ENCODE peak calls at places on chromosomes 12 and 14, in four cellular contexts. Z is activated CD4-positive, alpha-beta memory T cell treated with anti-CD3 and anti-CD28 coated beads for 36 hours; R is NCI-H2081; N is cardiac fibroblast. W is an unnamed sample.

GRCh38 chr12:66020481-66020880 is 110.1 kb downstream of the LLPH start:
- DNase-seq in Z (no peak), R (no peak), N (no peak), W (no peak)

GRCh38 chr12:132488127-132489077 is 1.5 kb upstream of the FBRSL1 start:
- DNase-seq in Z (peak; percentile 55), R (no peak), N (no peak), W (peak; percentile 44)

GRCh38 chr14:51873221-51873893 is 12.9 kb downstream of the GNG2 start:
- DNase-seq in Z (peak; percentile 68), R (peak; percentile 89), N (peak; percentile 98), W (no peak)

GRCh38 chr14:101623685-101624444 is 62.6 kb downstream of the DIO3 start:
- DNase-seq in Z (no peak), R (no peak), N (no peak), W (no peak)

GRCh38 chr12:88775742-88776151 is 195.5 kb upstream of the KITLG start:
- DNase-seq in Z (no peak), R (no peak), N (no peak), W (no peak)

GRCh38 chr12:125092872-125093680 is 27.8 kb downstream of the AACS start:
- DNase-seq in Z (no peak), R (no peak), N (peak; percentile 64), W (no peak)

GRCh38 chr14:99722741-99723140 is 38.6 kb downstream of the CYP46A1 start:
- DNase-seq in Z (no peak), R (no peak), N (no peak), W (no peak)

GRCh38 chr14:100048786-100049185 is 16.4 kb upstream of the EVL start:
- DNase-seq in Z (peak; percentile 51), R (no peak), N (no peak), W (no peak)

GRCh38 chr14:39228509-39229221 is 5.0 kb upstream of the MIA2 start:
- DNase-seq in Z (peak; percentile 63), R (no peak), N (no peak), W (no peak)

GRCh38 chr14:53894456-53894855 is 62.2 kb downstream of the BMP4 start:
- DNase-seq in Z (no peak), R (no peak), N (peak; percentile 77), W (no peak)

GRCh38 chr14:51386983-51387730 is 147.1 kb downstream of the TMX1 start:
- DNase-seq in Z (no peak), R (no peak), N (peak; percentile 71), W (no peak)

GRCh38 chr12:109131522-109132050 is 15.2 kb downstream of the ACACB start:
- DNase-seq in Z (no peak), R (no peak), N (no peak), W (no peak)

GRCh38 chr14:92392726-92393125 is 69.8 kb downstream of the SLC24A4 start:
- DNase-seq in Z (no peak), R (no peak), N (no peak), W (no peak)

GRCh38 chr12:97267166-97267565 is 195.4 kb upstream of the RMST start:
- DNase-seq in Z (no peak), R (no peak), N (no peak), W (no peak)

GRCh38 chr12:6735448-6736191 is 11.8 kb downstream of the COPS7A start:
- DNase-seq in Z (peak; percentile 66), R (peak; percentile 68), N (peak; percentile 89), W (peak; percentile 19)

GRCh38 chr12:88726806-88727722 is 146.8 kb upstream of the KITLG start:
- DNase-seq in Z (no peak), R (no peak), N (peak; percentile 76), W (no peak)